ENCODE peak calls at places on chromosomes 5 and 9, in seven cellular contexts. One of them, this sample, is unnamed.
A peak's percentile ranks its signal among the peaks of the same experiment; 100 is the strongest.

GRCh38 chr9:136267261-136268111 is 21.9 kb upstream of the QSOX2 start:
- DNase-seq in ACHN: peak; percentile 79
- DNase-seq in NCI-H2171 treated with DMSO at 0.1 percent for 48 hours: no peak
- DNase-seq in GM10248: peak; percentile 99
- DNase-seq in progenitor cell of endocrine pancreas: peak; percentile 62
- DNase-seq in WTC11: peak; percentile 84
- DNase-seq in NCI-H345: peak; percentile 45
- DNase-seq in this sample: no peak

GRCh38 chr9:118318770-118319443 is 614.7 kb downstream of the TLR4 start:
- DNase-seq in ACHN: peak; percentile 75
- DNase-seq in WTC11: no peak
- DNase-seq in NCI-H2171 treated with DMSO at 0.1 percent for 48 hours: no peak
- DNase-seq in GM10248: no peak
- DNase-seq in NCI-H345: no peak
- DNase-seq in progenitor cell of endocrine pancreas: no peak
- DNase-seq in this sample: no peak

GRCh38 chr5:8720476-8720875 is 825.4 kb downstream of the SEMA5A start:
- DNase-seq in progenitor cell of endocrine pancreas: no peak
- DNase-seq in WTC11: no peak
- DNase-seq in NCI-H2171 treated with DMSO at 0.1 percent for 48 hours: no peak
- DNase-seq in NCI-H345: no peak
- DNase-seq in ACHN: no peak
- DNase-seq in GM10248: no peak
- DNase-seq in this sample: no peak

GRCh38 chr9:78893758-78894157 is 596.8 kb downstream of the PSAT1 start:
- DNase-seq in progenitor cell of endocrine pancreas: no peak
- DNase-seq in NCI-H2171 treated with DMSO at 0.1 percent for 48 hours: no peak
- DNase-seq in GM10248: no peak
- DNase-seq in WTC11: no peak
- DNase-seq in NCI-H345: no peak
- DNase-seq in ACHN: no peak
- DNase-seq in this sample: no peak

GRCh38 chr9:34403554-34404380 is 27.1 kb upstream of the MYORG start:
- DNase-seq in GM10248: peak; percentile 57
- DNase-seq in ACHN: peak; percentile 67
- DNase-seq in NCI-H2171 treated with DMSO at 0.1 percent for 48 hours: peak; percentile 53
- DNase-seq in progenitor cell of endocrine pancreas: peak; percentile 65
- DNase-seq in NCI-H345: peak; percentile 69
- DNase-seq in WTC11: peak; percentile 82
- DNase-seq in this sample: peak; percentile 65

GRCh38 chr5:52896524-52897237 is 92.5 kb upstream of the ITGA2 start:
- DNase-seq in GM10248: no peak
- DNase-seq in NCI-H345: no peak
- DNase-seq in ACHN: no peak
- DNase-seq in progenitor cell of endocrine pancreas: no peak
- DNase-seq in WTC11: no peak
- DNase-seq in NCI-H2171 treated with DMSO at 0.1 percent for 48 hours: no peak
- DNase-seq in this sample: no peak

GRCh38 chr9:82109626-82110025 is 121.1 kb downstream of the SPATA31D1 start:
- DNase-seq in GM10248: no peak
- DNase-seq in ACHN: no peak
- DNase-seq in NCI-H2171 treated with DMSO at 0.1 percent for 48 hours: no peak
- DNase-seq in NCI-H345: no peak
- DNase-seq in progenitor cell of endocrine pancreas: no peak
- DNase-seq in WTC11: no peak
- DNase-seq in this sample: no peak

GRCh38 chr5:109062669-109063068 is 315.0 kb downstream of the FER start:
- DNase-seq in progenitor cell of endocrine pancreas: no peak
- DNase-seq in GM10248: no peak
- DNase-seq in NCI-H2171 treated with DMSO at 0.1 percent for 48 hours: peak; percentile 2
- DNase-seq in WTC11: no peak
- DNase-seq in ACHN: no peak
- DNase-seq in NCI-H345: no peak
- DNase-seq in this sample: no peak

GRCh38 chr5:144467795-144468194 is 297.1 kb downstream of the KCTD16 start:
- DNase-seq in ACHN: peak; percentile 55
- DNase-seq in NCI-H345: peak; percentile 74
- DNase-seq in progenitor cell of endocrine pancreas: no peak
- DNase-seq in WTC11: peak; percentile 52
- DNase-seq in GM10248: no peak
- DNase-seq in NCI-H2171 treated with DMSO at 0.1 percent for 48 hours: peak; percentile 35
- DNase-seq in this sample: peak; percentile 87